ENCODE peak calls at places on chromosomes 4 and X, in six cellular contexts. N is AG09319, T is AML-193, M is right atrium auricular region, R is AG04449, P is non-pigmented ciliary epithelial cell. J is an unnamed sample.

GRCh38 chr4:133148690-133149363 is at the start of gene PCDH10:
- DNase-seq in N (peak), T (no peak), M (peak), R (peak), P (peak), J (no peak)

GRCh38 chrX:111431007-111431406 is 19.0 kb upstream of the DCX start:
- DNase-seq in N (no peak), T (no peak), M (no peak), R (no peak), P (no peak), J (no peak)

GRCh38 chr4:129344058-129344457 is 248.1 kb downstream of the C4orf33 start:
- DNase-seq in N (no peak), T (peak), M (no peak), R (no peak), P (no peak), J (no peak)

GRCh38 chr4:30904593-30904992 is 184.4 kb downstream of the PCDH7 start:
- DNase-seq in N (no peak), T (no peak), M (no peak), R (no peak), P (no peak), J (no peak)

GRCh38 chr4:141375855-141376254 is 155.2 kb downstream of the ZNF330 start:
- DNase-seq in N (peak), T (no peak), M (no peak), R (peak), P (peak), J (no peak)

GRCh38 chr4:113383111-113383785 is 333.8 kb downstream of the ANK2 start:
- DNase-seq in N (peak), T (no peak), M (no peak), R (no peak), P (no peak), J (no peak)

GRCh38 chr4:109947457-109947856 is 34.8 kb downstream of the EGF start:
- DNase-seq in N (no peak), T (no peak), M (no peak), R (no peak), P (peak), J (peak)

GRCh38 chrX:7054219-7055206 is 93.0 kb upstream of the STS start:
- DNase-seq in N (no peak), T (no peak), M (no peak), R (no peak), P (no peak), J (no peak)

GRCh38 chr4:78788005-78788889 is 12.1 kb downstream of the BMP2K start:
- DNase-seq in N (no peak), T (no peak), M (no peak), R (no peak), P (no peak), J (no peak)

GRCh38 chr4:80206111-80206510 is 8.8 kb downstream of the PRDM8 start:
- DNase-seq in N (no peak), T (no peak), M (no peak), R (no peak), P (no peak), J (no peak)

GRCh38 chr4:102311407-102311806 is 33.9 kb downstream of the SLC39A8 start:
- DNase-seq in N (no peak), T (no peak), M (no peak), R (no peak), P (no peak), J (no peak)

J was measured in CD4-positive, CD25-positive, alpha-beta regulatory T cell.